ENCODE peak calls at places on chromosomes 3 and 15, in four cellular contexts. One of them, this sample, is unnamed.

GRCh38 chr3:48222616-48223513 is at the start of gene CAMP:
- DNase-seq in activated effector memory CD4-positive, alpha-beta T cell treated with Interleukin-2 at 50 U/mL for 16 hours: no peak
- DNase-seq in CD4-positive, alpha-beta memory T cell: no peak
- DNase-seq in NCI-H1092 treated with DMSO at 0.1 percent for 48 hours: no peak
- DNase-seq in this sample: peak; percentile 62

GRCh38 chr3:10437272-10437994 is 68.0 kb downstream of the ATP2B2 start:
- DNase-seq in NCI-H1092 treated with DMSO at 0.1 percent for 48 hours: no peak
- DNase-seq in activated effector memory CD4-positive, alpha-beta T cell treated with Interleukin-2 at 50 U/mL for 16 hours: peak; percentile 38
- DNase-seq in CD4-positive, alpha-beta memory T cell: peak; percentile 34
- DNase-seq in this sample: peak; percentile 81

GRCh38 chr3:137020315-137020714 is 62.5 kb downstream of the IL20RB start:
- DNase-seq in NCI-H1092 treated with DMSO at 0.1 percent for 48 hours: no peak
- DNase-seq in activated effector memory CD4-positive, alpha-beta T cell treated with Interleukin-2 at 50 U/mL for 16 hours: no peak
- DNase-seq in CD4-positive, alpha-beta memory T cell: no peak
- DNase-seq in this sample: no peak

GRCh38 chr3:98513136-98513535 is 9.6 kb downstream of the CLDND1 start:
- DNase-seq in CD4-positive, alpha-beta memory T cell: no peak
- DNase-seq in NCI-H1092 treated with DMSO at 0.1 percent for 48 hours: no peak
- DNase-seq in activated effector memory CD4-positive, alpha-beta T cell treated with Interleukin-2 at 50 U/mL for 16 hours: no peak
- DNase-seq in this sample: peak; percentile 64

GRCh38 chr3:127105587-127105986 is 87.3 kb upstream of the PRR23E start:
- DNase-seq in CD4-positive, alpha-beta memory T cell: no peak
- DNase-seq in NCI-H1092 treated with DMSO at 0.1 percent for 48 hours: no peak
- DNase-seq in activated effector memory CD4-positive, alpha-beta T cell treated with Interleukin-2 at 50 U/mL for 16 hours: no peak
- DNase-seq in this sample: no peak

GRCh38 chr3:137764001-137764433 is at the start of gene SOX14:
- DNase-seq in NCI-H1092 treated with DMSO at 0.1 percent for 48 hours: no peak
- DNase-seq in activated effector memory CD4-positive, alpha-beta T cell treated with Interleukin-2 at 50 U/mL for 16 hours: no peak
- DNase-seq in CD4-positive, alpha-beta memory T cell: no peak
- DNase-seq in this sample: no peak

GRCh38 chr3:8348076-8348475 is 153.5 kb upstream of the LMCD1 start:
- DNase-seq in NCI-H1092 treated with DMSO at 0.1 percent for 48 hours: no peak
- DNase-seq in activated effector memory CD4-positive, alpha-beta T cell treated with Interleukin-2 at 50 U/mL for 16 hours: no peak
- DNase-seq in CD4-positive, alpha-beta memory T cell: no peak
- DNase-seq in this sample: no peak

GRCh38 chr15:85976986-85977385 is 102.7 kb upstream of the AGBL1 start:
- DNase-seq in NCI-H1092 treated with DMSO at 0.1 percent for 48 hours: no peak
- DNase-seq in activated effector memory CD4-positive, alpha-beta T cell treated with Interleukin-2 at 50 U/mL for 16 hours: no peak
- DNase-seq in CD4-positive, alpha-beta memory T cell: no peak
- DNase-seq in this sample: peak; percentile 2

GRCh38 chr15:51076142-51076897 is 18.4 kb downstream of the TNFAIP8L3 start:
- DNase-seq in CD4-positive, alpha-beta memory T cell: no peak
- DNase-seq in NCI-H1092 treated with DMSO at 0.1 percent for 48 hours: no peak
- DNase-seq in activated effector memory CD4-positive, alpha-beta T cell treated with Interleukin-2 at 50 U/mL for 16 hours: no peak
- DNase-seq in this sample: no peak

GRCh38 chr3:30187366-30187765 is 419.0 kb upstream of the TGFBR2 start:
- DNase-seq in NCI-H1092 treated with DMSO at 0.1 percent for 48 hours: no peak
- DNase-seq in activated effector memory CD4-positive, alpha-beta T cell treated with Interleukin-2 at 50 U/mL for 16 hours: no peak
- DNase-seq in CD4-positive, alpha-beta memory T cell: no peak
- DNase-seq in this sample: peak; percentile 22

GRCh38 chr15:74821091-74821789 is 5.2 kb upstream of the CPLX3 start:
- DNase-seq in NCI-H1092 treated with DMSO at 0.1 percent for 48 hours: no peak
- DNase-seq in CD4-positive, alpha-beta memory T cell: no peak
- DNase-seq in activated effector memory CD4-positive, alpha-beta T cell treated with Interleukin-2 at 50 U/mL for 16 hours: no peak
- DNase-seq in this sample: peak; percentile 29

GRCh38 chr3:12522721-12523120 is 22.6 kb downstream of the MKRN2OS start:
- DNase-seq in NCI-H1092 treated with DMSO at 0.1 percent for 48 hours: no peak
- DNase-seq in CD4-positive, alpha-beta memory T cell: no peak
- DNase-seq in activated effector memory CD4-positive, alpha-beta T cell treated with Interleukin-2 at 50 U/mL for 16 hours: no peak
- DNase-seq in this sample: no peak

GRCh38 chr3:117393119-117393518 is 683.5 kb downstream of the TUSC7 start:
- DNase-seq in activated effector memory CD4-positive, alpha-beta T cell treated with Interleukin-2 at 50 U/mL for 16 hours: no peak
- DNase-seq in CD4-positive, alpha-beta memory T cell: no peak
- DNase-seq in NCI-H1092 treated with DMSO at 0.1 percent for 48 hours: no peak
- DNase-seq in this sample: no peak

GRCh38 chr15:53256457-53256856 is 466.3 kb upstream of the ONECUT1 start:
- DNase-seq in CD4-positive, alpha-beta memory T cell: no peak
- DNase-seq in NCI-H1092 treated with DMSO at 0.1 percent for 48 hours: no peak
- DNase-seq in activated effector memory CD4-positive, alpha-beta T cell treated with Interleukin-2 at 50 U/mL for 16 hours: no peak
- DNase-seq in this sample: no peak

GRCh38 chr3:5053021-5053831 is 68.9 kb upstream of the ARL8B start:
- DNase-seq in activated effector memory CD4-positive, alpha-beta T cell treated with Interleukin-2 at 50 U/mL for 16 hours: no peak
- DNase-seq in CD4-positive, alpha-beta memory T cell: no peak
- DNase-seq in NCI-H1092 treated with DMSO at 0.1 percent for 48 hours: no peak
- DNase-seq in this sample: peak; percentile 89

GRCh38 chr3:125154800-125155269 is 57.7 kb downstream of the SLC12A8 start:
- DNase-seq in NCI-H1092 treated with DMSO at 0.1 percent for 48 hours: no peak
- DNase-seq in CD4-positive, alpha-beta memory T cell: peak; percentile 16
- DNase-seq in activated effector memory CD4-positive, alpha-beta T cell treated with Interleukin-2 at 50 U/mL for 16 hours: no peak
- DNase-seq in this sample: no peak

GRCh38 chr3:59772416-59773408 is 722.9 kb upstream of the CFAP20DC start:
- DNase-seq in CD4-positive, alpha-beta memory T cell: peak; percentile 64
- DNase-seq in activated effector memory CD4-positive, alpha-beta T cell treated with Interleukin-2 at 50 U/mL for 16 hours: peak; percentile 11
- DNase-seq in NCI-H1092 treated with DMSO at 0.1 percent for 48 hours: peak; percentile 6
- DNase-seq in this sample: no peak

GRCh38 chr3:147387550-147388394 is 18.6 kb downstream of the ZIC4 start:
- DNase-seq in NCI-H1092 treated with DMSO at 0.1 percent for 48 hours: no peak
- DNase-seq in activated effector memory CD4-positive, alpha-beta T cell treated with Interleukin-2 at 50 U/mL for 16 hours: no peak
- DNase-seq in CD4-positive, alpha-beta memory T cell: no peak
- DNase-seq in this sample: no peak

GRCh38 chr3:104323226-104323625 is 1043.5 kb upstream of the ALCAM start:
- DNase-seq in NCI-H1092 treated with DMSO at 0.1 percent for 48 hours: no peak
- DNase-seq in activated effector memory CD4-positive, alpha-beta T cell treated with Interleukin-2 at 50 U/mL for 16 hours: no peak
- DNase-seq in CD4-positive, alpha-beta memory T cell: no peak
- DNase-seq in this sample: no peak

GRCh38 chr3:139128803-139129202 is 84.1 kb upstream of the PRR23C start:
- DNase-seq in NCI-H1092 treated with DMSO at 0.1 percent for 48 hours: no peak
- DNase-seq in activated effector memory CD4-positive, alpha-beta T cell treated with Interleukin-2 at 50 U/mL for 16 hours: no peak
- DNase-seq in CD4-positive, alpha-beta memory T cell: no peak
- DNase-seq in this sample: peak; percentile 91

GRCh38 chr3:12004741-12005513 is 739 bp downstream of the SYN2 start:
- DNase-seq in activated effector memory CD4-positive, alpha-beta T cell treated with Interleukin-2 at 50 U/mL for 16 hours: no peak
- DNase-seq in NCI-H1092 treated with DMSO at 0.1 percent for 48 hours: peak; percentile 11
- DNase-seq in CD4-positive, alpha-beta memory T cell: no peak
- DNase-seq in this sample: no peak

GRCh38 chr3:190318666-190319065 is 3.6 kb downstream of the CLDN1 start:
- DNase-seq in NCI-H1092 treated with DMSO at 0.1 percent for 48 hours: no peak
- DNase-seq in activated effector memory CD4-positive, alpha-beta T cell treated with Interleukin-2 at 50 U/mL for 16 hours: no peak
- DNase-seq in CD4-positive, alpha-beta memory T cell: no peak
- DNase-seq in this sample: no peak

GRCh38 chr3:70882104-70882503 is 569.7 kb upstream of the MDFIC2 start:
- DNase-seq in NCI-H1092 treated with DMSO at 0.1 percent for 48 hours: no peak
- DNase-seq in activated effector memory CD4-positive, alpha-beta T cell treated with Interleukin-2 at 50 U/mL for 16 hours: no peak
- DNase-seq in CD4-positive, alpha-beta memory T cell: no peak
- DNase-seq in this sample: no peak

GRCh38 chr15:52486003-52486996 is 42.4 kb downstream of the MYO5A start:
- DNase-seq in NCI-H1092 treated with DMSO at 0.1 percent for 48 hours: no peak
- DNase-seq in CD4-positive, alpha-beta memory T cell: no peak
- DNase-seq in activated effector memory CD4-positive, alpha-beta T cell treated with Interleukin-2 at 50 U/mL for 16 hours: no peak
- DNase-seq in this sample: no peak

This sample was measured in GM23248.